ENCODE peak calls at places on chromosome 18, in seven cellular contexts. One of them, this sample, is unnamed.

GRCh38 chr18:446941-447560 is 53.5 kb downstream of the COLEC12 start:
- DNase-seq in HCT116: no peak
- DNase-seq in SK-N-SH: no peak
- DNase-seq in HepG2: no peak
- DNase-seq in K562: no peak
- DNase-seq in H1: no peak
- DNase-seq in GM12878: no peak
- DNase-seq in this sample: peak; percentile 20

GRCh38 chr18:9711361-9712129 is 3.4 kb downstream of the RAB31 start:
- DNase-seq in HCT116: no peak
- DNase-seq in SK-N-SH: no peak
- DNase-seq in HepG2: no peak
- DNase-seq in K562: no peak
- DNase-seq in H1: no peak
- DNase-seq in GM12878: peak; percentile 66
- DNase-seq in this sample: no peak

GRCh38 chr18:22999212-22999611 is 66.1 kb downstream of the RBBP8 start:
- DNase-seq in HCT116: no peak
- DNase-seq in SK-N-SH: no peak
- DNase-seq in HepG2: no peak
- DNase-seq in K562: no peak
- DNase-seq in H1: no peak
- DNase-seq in GM12878: no peak
- DNase-seq in this sample: no peak

GRCh38 chr18:61093967-61094366 is 239.3 kb upstream of the CDH20 start:
- DNase-seq in HCT116: no peak
- DNase-seq in SK-N-SH: no peak
- DNase-seq in HepG2: no peak
- DNase-seq in K562: no peak
- DNase-seq in H1: no peak
- DNase-seq in GM12878: no peak
- DNase-seq in this sample: no peak

GRCh38 chr18:73419531-73419930 is 551.7 kb upstream of the NETO1 start:
- DNase-seq in HCT116: no peak
- DNase-seq in SK-N-SH: no peak
- DNase-seq in HepG2: no peak
- DNase-seq in K562: no peak
- DNase-seq in H1: no peak
- DNase-seq in GM12878: no peak
- DNase-seq in this sample: no peak

GRCh38 chr18:73120626-73121025 is 252.8 kb upstream of the NETO1 start:
- DNase-seq in HCT116: no peak
- DNase-seq in SK-N-SH: no peak
- DNase-seq in HepG2: no peak
- DNase-seq in K562: no peak
- DNase-seq in H1: no peak
- DNase-seq in GM12878: no peak
- DNase-seq in this sample: no peak

GRCh38 chr18:79511671-79512301 is 116.1 kb downstream of the NFATC1 start:
- DNase-seq in HCT116: no peak
- DNase-seq in SK-N-SH: peak; percentile 27
- DNase-seq in HepG2: no peak
- DNase-seq in K562: no peak
- DNase-seq in H1: peak; percentile 53
- DNase-seq in GM12878: no peak
- DNase-seq in this sample: no peak

GRCh38 chr18:35463050-35463449 is 34.7 kb downstream of the INO80C start:
- DNase-seq in HCT116: no peak
- DNase-seq in SK-N-SH: peak; percentile 40
- DNase-seq in HepG2: no peak
- DNase-seq in K562: peak; percentile 65
- DNase-seq in H1: no peak
- DNase-seq in GM12878: no peak
- DNase-seq in this sample: no peak

GRCh38 chr18:33270297-33270696 is 170.2 kb downstream of the CCDC178 start:
- DNase-seq in HCT116: no peak
- DNase-seq in SK-N-SH: no peak
- DNase-seq in HepG2: no peak
- DNase-seq in K562: no peak
- DNase-seq in H1: no peak
- DNase-seq in GM12878: no peak
- DNase-seq in this sample: no peak

GRCh38 chr18:36094431-36094830 is 27.1 kb upstream of the RPRD1A start:
- DNase-seq in HCT116: no peak
- DNase-seq in SK-N-SH: no peak
- DNase-seq in HepG2: no peak
- DNase-seq in K562: no peak
- DNase-seq in H1: no peak
- DNase-seq in GM12878: no peak
- DNase-seq in this sample: peak; percentile 45

GRCh38 chr18:33802955-33803354 is 224.9 kb downstream of the ASXL3 start:
- DNase-seq in HCT116: no peak
- DNase-seq in SK-N-SH: no peak
- DNase-seq in HepG2: no peak
- DNase-seq in K562: no peak
- DNase-seq in H1: no peak
- DNase-seq in GM12878: no peak
- DNase-seq in this sample: peak; percentile 89

GRCh38 chr18:36295880-36296301 is 1.6 kb upstream of the FHOD3 start:
- DNase-seq in HCT116: no peak
- DNase-seq in SK-N-SH: no peak
- DNase-seq in HepG2: no peak
- DNase-seq in K562: no peak
- DNase-seq in H1: no peak
- DNase-seq in GM12878: no peak
- DNase-seq in this sample: no peak

GRCh38 chr18:26579941-26580618 is 31.7 kb upstream of the KCTD1 start:
- DNase-seq in HCT116: peak; percentile 56
- DNase-seq in SK-N-SH: no peak
- DNase-seq in HepG2: peak; percentile 15
- DNase-seq in K562: no peak
- DNase-seq in H1: no peak
- DNase-seq in GM12878: no peak
- DNase-seq in this sample: no peak

GRCh38 chr18:13136056-13136688 is 82.4 kb upstream of the LDLRAD4 start:
- DNase-seq in HCT116: no peak
- DNase-seq in SK-N-SH: no peak
- DNase-seq in HepG2: no peak
- DNase-seq in K562: no peak
- DNase-seq in H1: no peak
- DNase-seq in GM12878: no peak
- DNase-seq in this sample: no peak

GRCh38 chr18:57807336-57808117 is 4.4 kb upstream of the ATP8B1 start:
- DNase-seq in HCT116: no peak
- DNase-seq in SK-N-SH: no peak
- DNase-seq in HepG2: no peak
- DNase-seq in K562: no peak
- DNase-seq in H1: no peak
- DNase-seq in GM12878: no peak
- DNase-seq in this sample: no peak

GRCh38 chr18:12838178-12838634 is 45.8 kb downstream of the PTPN2 start:
- DNase-seq in HCT116: no peak
- DNase-seq in SK-N-SH: peak; percentile 22
- DNase-seq in HepG2: peak; percentile 90
- DNase-seq in K562: no peak
- DNase-seq in H1: no peak
- DNase-seq in GM12878: peak; percentile 39
- DNase-seq in this sample: no peak

GRCh38 chr18:13258792-13259385 is 40.3 kb downstream of the LDLRAD4 start:
- DNase-seq in HCT116: no peak
- DNase-seq in SK-N-SH: no peak
- DNase-seq in HepG2: no peak
- DNase-seq in K562: no peak
- DNase-seq in H1: no peak
- DNase-seq in GM12878: no peak
- DNase-seq in this sample: no peak

DNA sequence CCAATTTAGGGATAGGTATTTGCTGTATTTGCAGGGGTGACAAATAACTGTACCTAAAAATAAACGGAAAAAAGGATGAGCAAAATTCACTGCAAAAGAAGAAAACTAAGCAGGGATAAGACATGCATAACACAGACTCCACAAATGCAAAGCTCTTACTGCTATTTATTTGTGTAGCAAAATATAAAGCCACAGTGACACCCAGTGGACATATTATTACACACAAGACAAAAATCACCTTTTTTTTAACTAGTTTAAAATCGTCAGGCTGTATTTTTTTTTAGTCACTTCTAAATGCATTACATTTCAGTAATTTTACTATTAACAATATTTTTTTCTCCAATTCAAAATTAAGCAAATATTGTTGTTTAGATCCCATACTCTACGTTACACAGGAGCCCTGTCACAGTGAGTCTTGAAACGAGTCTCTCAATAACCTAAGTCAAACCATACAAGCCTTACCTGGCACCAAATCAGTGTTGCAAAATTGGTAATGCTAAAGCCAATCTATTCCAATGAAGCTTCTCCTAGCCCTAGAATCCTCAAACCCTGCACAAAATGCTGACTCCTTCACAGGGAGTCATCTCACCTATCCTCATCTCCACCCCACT is 23.7 kb downstream of the METTL4 start:
- DNase-seq in HCT116: peak; percentile 22
- DNase-seq in SK-N-SH: peak; percentile 46
- DNase-seq in HepG2: peak; percentile 20
- DNase-seq in K562: peak; percentile 69
- DNase-seq in H1: no peak
- DNase-seq in GM12878: peak; percentile 5
- DNase-seq in this sample: no peak
- TF ChIP-seq JUND in HCT116: no peak
- TF ChIP-seq JUND in SK-N-SH: no peak
- TF ChIP-seq JUND in HepG2: no peak
- TF ChIP-seq JUND in K562: no peak
- TF ChIP-seq JUND in H1: no peak
- TF ChIP-seq JUND in GM12878: no peak
- TF ChIP-seq JUND in this sample: no peak

GRCh38 chr18:43161528-43161927 is 46.0 kb upstream of the RIT2 start:
- DNase-seq in HCT116: no peak
- DNase-seq in SK-N-SH: no peak
- DNase-seq in HepG2: no peak
- DNase-seq in K562: no peak
- DNase-seq in H1: no peak
- DNase-seq in GM12878: no peak
- DNase-seq in this sample: no peak
- TF ChIP-seq JUND in HCT116: no peak
- TF ChIP-seq JUND in SK-N-SH: peak; percentile 59
- TF ChIP-seq JUND in HepG2: no peak
- TF ChIP-seq JUND in K562: no peak
- TF ChIP-seq JUND in H1: no peak
- TF ChIP-seq JUND in GM12878: no peak
- TF ChIP-seq JUND in this sample: no peak

GRCh38 chr18:76503595-76503994 is 8.6 kb upstream of the ZNF516 start:
- DNase-seq in HCT116: no peak
- DNase-seq in SK-N-SH: no peak
- DNase-seq in HepG2: no peak
- DNase-seq in K562: no peak
- DNase-seq in H1: no peak
- DNase-seq in GM12878: no peak
- DNase-seq in this sample: no peak

GRCh38 chr18:76505611-76506010 is 10.6 kb upstream of the ZNF516 start:
- DNase-seq in HCT116: no peak
- DNase-seq in SK-N-SH: no peak
- DNase-seq in HepG2: no peak
- DNase-seq in K562: no peak
- DNase-seq in H1: no peak
- DNase-seq in GM12878: no peak
- DNase-seq in this sample: no peak

GRCh38 chr18:76503999-76504398 is 9.0 kb upstream of the ZNF516 start:
- DNase-seq in HCT116: no peak
- DNase-seq in SK-N-SH: no peak
- DNase-seq in HepG2: no peak
- DNase-seq in K562: no peak
- DNase-seq in H1: no peak
- DNase-seq in GM12878: no peak
- DNase-seq in this sample: no peak

GRCh38 chr18:76506395-76506794 is 11.4 kb upstream of the ZNF516 start:
- DNase-seq in HCT116: no peak
- DNase-seq in SK-N-SH: no peak
- DNase-seq in HepG2: no peak
- DNase-seq in K562: no peak
- DNase-seq in H1: no peak
- DNase-seq in GM12878: no peak
- DNase-seq in this sample: no peak

DNA sequence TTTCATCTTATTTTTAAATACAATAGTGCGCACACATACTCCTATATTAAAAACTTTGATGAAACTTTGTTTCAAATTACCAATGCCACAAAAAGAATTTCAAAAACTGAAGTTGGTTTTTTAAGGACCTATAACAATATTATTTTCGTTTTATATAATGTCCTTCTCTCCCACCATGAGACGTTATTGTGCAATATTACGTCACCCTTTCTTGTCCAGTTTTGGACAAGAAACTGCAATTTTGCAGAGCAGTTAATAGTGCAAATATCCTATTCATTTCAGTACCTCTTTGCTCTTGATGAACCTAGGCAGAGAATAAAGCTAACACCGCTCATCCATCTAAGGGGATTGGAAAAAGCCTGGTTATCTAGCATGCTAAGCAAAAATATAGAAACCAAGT is 9.7 kb upstream of the ZNF516 start:
- DNase-seq in HCT116: no peak
- DNase-seq in SK-N-SH: no peak
- DNase-seq in HepG2: no peak
- DNase-seq in K562: no peak
- DNase-seq in H1: no peak
- DNase-seq in GM12878: no peak
- DNase-seq in this sample: no peak
- TF ChIP-seq JUND in HCT116: no peak
- TF ChIP-seq JUND in SK-N-SH: no peak
- TF ChIP-seq JUND in HepG2: no peak
- TF ChIP-seq JUND in K562: no peak
- TF ChIP-seq JUND in H1: no peak
- TF ChIP-seq JUND in GM12878: no peak
- TF ChIP-seq JUND in this sample: no peak

GRCh38 chr18:3380384-3380961 is 69.5 kb upstream of the TGIF1 start:
- DNase-seq in HCT116: peak; percentile 24
- DNase-seq in SK-N-SH: no peak
- DNase-seq in HepG2: no peak
- DNase-seq in K562: peak; percentile 54
- DNase-seq in H1: no peak
- DNase-seq in GM12878: no peak
- DNase-seq in this sample: no peak

GRCh38 chr18:3384664-3385189 is 65.2 kb upstream of the TGIF1 start:
- DNase-seq in HCT116: no peak
- DNase-seq in SK-N-SH: no peak
- DNase-seq in HepG2: peak; percentile 39
- DNase-seq in K562: no peak
- DNase-seq in H1: no peak
- DNase-seq in GM12878: peak; percentile 21
- DNase-seq in this sample: no peak

GRCh38 chr18:3383381-3383915 is 66.5 kb upstream of the TGIF1 start:
- DNase-seq in HCT116: no peak
- DNase-seq in SK-N-SH: no peak
- DNase-seq in HepG2: no peak
- DNase-seq in K562: no peak
- DNase-seq in H1: no peak
- DNase-seq in GM12878: no peak
- DNase-seq in this sample: no peak

DNA sequence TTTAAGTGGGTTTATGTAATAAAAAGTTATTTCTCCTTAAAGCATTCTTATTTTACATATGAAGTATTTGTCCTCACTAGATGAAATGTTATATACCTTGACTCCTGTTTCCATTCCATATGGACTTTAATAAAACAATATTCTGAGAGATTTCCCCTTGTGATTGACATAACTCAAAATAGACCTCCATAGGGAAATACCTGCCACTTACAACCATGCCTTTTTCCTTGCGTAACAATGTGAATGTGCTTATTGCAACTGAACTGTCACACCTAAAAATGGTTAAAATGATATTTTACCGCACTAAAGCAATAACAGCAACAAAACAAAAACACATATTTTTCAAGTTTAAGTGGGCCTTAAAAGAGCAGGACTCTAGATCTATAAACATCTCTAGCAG is 70.3 kb upstream of the TGIF1 start:
- DNase-seq in HCT116: no peak
- DNase-seq in SK-N-SH: no peak
- DNase-seq in HepG2: no peak
- DNase-seq in K562: no peak
- DNase-seq in H1: no peak
- DNase-seq in GM12878: no peak
- DNase-seq in this sample: no peak
- TF ChIP-seq JUND in HCT116: no peak
- TF ChIP-seq JUND in SK-N-SH: no peak
- TF ChIP-seq JUND in HepG2: no peak
- TF ChIP-seq JUND in K562: no peak
- TF ChIP-seq JUND in H1: no peak
- TF ChIP-seq JUND in GM12878: no peak
- TF ChIP-seq JUND in this sample: no peak